ENCODE peak calls at places on chromosomes 11 and 22, in four cellular contexts. S is HCT116, Z is HepG2, T is K562. B is an unnamed sample.

GRCh38 chr11:35558468-35558867 is 33.1 kb upstream of the PAMR1 start:
- DNase-seq in Z (no peak), T (no peak), S (no peak), B (no peak)

GRCh38 chr22:46958191-46958590 is 195.7 kb downstream of the TBC1D22A start:
- DNase-seq in S (no peak), T (no peak), Z (no peak), B (no peak)

GRCh38 chr11:61598886-61599868 is 18.3 kb upstream of the SYT7 start:
- DNase-seq in Z (no peak), T (no peak), S (no peak), B (no peak)

GRCh38 chr22:20965104-20965887 is 1.8 kb upstream of the AIFM3 start:
- DNase-seq in T (peak; percentile 97), Z (no peak), S (no peak), B (no peak)

GRCh38 chr11:104327864-104328513 is 164.0 kb upstream of the PDGFD start:
- DNase-seq in Z (no peak), S (no peak), T (no peak), B (no peak)

GRCh38 chr22:35258144-35258988 is 1.1 kb downstream of the HMGXB4 start:
- DNase-seq in Z (no peak), S (no peak), T (peak; percentile 16), B (no peak)

GRCh38 chr11:91922846-91923245 is 301.8 kb upstream of the FAT3 start:
- DNase-seq in S (no peak), Z (no peak), T (no peak), B (no peak)

GRCh38 chr11:1298695-1299492 is 10.5 kb downstream of the TOLLIP start:
- DNase-seq in T (no peak), Z (peak; percentile 91), S (no peak), B (no peak)

GRCh38 chr11:89184021-89184420 is 6.3 kb downstream of the TYR start:
- DNase-seq in Z (no peak), T (no peak), S (no peak), B (no peak)

GRCh38 chr22:37173709-37174108 is 14.3 kb downstream of the C1QTNF6 start:
- DNase-seq in T (no peak), S (no peak), Z (no peak), B (no peak)

GRCh38 chr11:36452231-36452630 is 57.8 kb downstream of the TRAF6 start:
- DNase-seq in Z (no peak), S (no peak), T (no peak), B (no peak)

GRCh38 chr22:49734882-49735281 is 92.8 kb downstream of the BRD1 start:
- DNase-seq in T (no peak), S (no peak), Z (no peak), B (no peak)

GRCh38 chr11:112817376-112817775 is 143.8 kb upstream of the NCAM1 start:
- DNase-seq in Z (no peak), T (no peak), S (no peak), B (no peak)

GRCh38 chr11:114304065-114304464 is 7.9 kb downstream of the NNMT start:
- DNase-seq in T (no peak), S (no peak), Z (no peak), B (no peak)

GRCh38 chr11:35013514-35014191 is 97.2 kb downstream of the PDHX start:
- DNase-seq in S (no peak), T (no peak), Z (no peak), B (no peak)

GRCh38 chr11:126607776-126608625 is 252.5 kb downstream of the ST3GAL4 start:
- DNase-seq in T (no peak), Z (no peak), S (no peak), B (no peak)

GRCh38 chr22:44759430-44760310 is 7.3 kb downstream of the ARHGAP8 start:
- DNase-seq in S (no peak), T (no peak), Z (no peak), B (no peak)

GRCh38 chr11:33040862-33041453 is 1.6 kb downstream of the TCP11L1 start:
- DNase-seq in T (no peak), S (no peak), Z (no peak), B (no peak)

GRCh38 chr11:100831929-100832480 is 144.9 kb downstream of the ARHGAP42 start:
- DNase-seq in T (no peak), S (no peak), Z (no peak), B (no peak)

GRCh38 chr11:119470316-119471266 is 47.6 kb upstream of the THY1 start:
- DNase-seq in Z (no peak), T (no peak), S (no peak), B (no peak)

GRCh38 chr22:42700355-42700754 is 20.3 kb downstream of the A4GALT start:
- DNase-seq in T (no peak), S (no peak), Z (no peak), B (no peak)

GRCh38 chr11:11669447-11669846 is 47.6 kb upstream of the GALNT18 start:
- DNase-seq in T (no peak), Z (no peak), S (no peak), B (no peak)

GRCh38 chr11:1563697-1564534 is 8.2 kb downstream of the DUSP8 start:
- DNase-seq in T (no peak), Z (no peak), S (no peak), B (no peak)

GRCh38 chr22:45552580-45553332 is 50.1 kb downstream of the FBLN1 start:
- DNase-seq in Z (no peak), S (no peak), T (no peak), B (no peak)

GRCh38 chr11:35647535-35648092 is 15.0 kb upstream of the TRIM44 start:
- DNase-seq in Z (no peak), S (no peak), T (no peak), B (no peak)

GRCh38 chr11:113805640-113806039 is 26.0 kb downstream of the CLDN25 start:
- DNase-seq in T (no peak), S (no peak), Z (no peak), B (no peak)

GRCh38 chr11:30445056-30445455 is 122.2 kb downstream of the ARL14EP start:
- DNase-seq in Z (no peak), T (no peak), S (no peak), B (no peak)

GRCh38 chr22:37018815-37019308 is 385 bp downstream of the TST start:
- DNase-seq in T (peak; percentile 54), S (no peak), Z (peak; percentile 40), B (no peak)

GRCh38 chr11:40602866-40603578 is 856.4 kb downstream of the LRRC4C start:
- DNase-seq in T (no peak), S (no peak), Z (no peak), B (peak; percentile 8)

GRCh38 chr11:74212533-74212932 is 41.4 kb downstream of the PPME1 start:
- DNase-seq in Z (no peak), S (no peak), T (no peak), B (no peak)
- TF ChIP-seq TCF7L2 in Z (no peak), S (no peak), T (no peak), B (no peak)

GRCh38 chr11:75195164-75195962 is 44.5 kb downstream of the SLCO2B1 start:
- DNase-seq in Z (no peak), T (no peak), S (no peak), B (no peak)
- TF ChIP-seq REST in Z (no peak), T (no peak), S (no peak), B (no peak)

GRCh38 chr11:73866095-73866579 is 10.5 kb downstream of the COA4 start:
- DNase-seq in S (no peak), T (no peak), Z (no peak), B (no peak)
- TF ChIP-seq TCF7L2 in S (no peak), T (no peak), Z (no peak), B (no peak)

GRCh38 chr11:116835042-116835772 is 2.2 kb downstream of the APOA1 start:
- DNase-seq in Z (no peak), T (no peak), S (no peak), B (no peak)
- TF ChIP-seq REST in Z (no peak), T (no peak), S (no peak), B (no peak)

DNA sequence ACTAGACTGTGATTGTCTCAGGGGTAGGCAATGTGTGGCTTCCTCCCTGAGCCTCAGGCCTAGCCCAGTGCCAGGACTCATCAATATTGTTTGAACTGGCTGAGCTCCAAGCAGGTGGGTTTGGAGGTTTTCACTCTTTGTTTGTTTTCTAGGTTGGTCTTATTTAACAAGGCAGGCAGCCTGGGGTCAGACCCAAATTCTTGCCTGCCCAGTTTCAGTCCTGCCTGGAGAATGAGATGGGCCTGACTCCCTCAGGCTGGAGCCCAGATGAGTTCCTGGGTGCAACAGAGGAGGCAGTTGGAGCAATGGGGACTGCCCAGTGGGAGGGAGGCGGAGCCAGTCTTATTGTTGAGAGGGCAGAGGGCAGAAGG is 28.3 kb upstream of the TP53I11 start:
- DNase-seq in T (no peak), Z (peak; percentile 35), S (no peak), B (peak; percentile 61)
- TF ChIP-seq TCF7L2 in T (no peak), Z (no peak), S (no peak), B (no peak)

DNA sequence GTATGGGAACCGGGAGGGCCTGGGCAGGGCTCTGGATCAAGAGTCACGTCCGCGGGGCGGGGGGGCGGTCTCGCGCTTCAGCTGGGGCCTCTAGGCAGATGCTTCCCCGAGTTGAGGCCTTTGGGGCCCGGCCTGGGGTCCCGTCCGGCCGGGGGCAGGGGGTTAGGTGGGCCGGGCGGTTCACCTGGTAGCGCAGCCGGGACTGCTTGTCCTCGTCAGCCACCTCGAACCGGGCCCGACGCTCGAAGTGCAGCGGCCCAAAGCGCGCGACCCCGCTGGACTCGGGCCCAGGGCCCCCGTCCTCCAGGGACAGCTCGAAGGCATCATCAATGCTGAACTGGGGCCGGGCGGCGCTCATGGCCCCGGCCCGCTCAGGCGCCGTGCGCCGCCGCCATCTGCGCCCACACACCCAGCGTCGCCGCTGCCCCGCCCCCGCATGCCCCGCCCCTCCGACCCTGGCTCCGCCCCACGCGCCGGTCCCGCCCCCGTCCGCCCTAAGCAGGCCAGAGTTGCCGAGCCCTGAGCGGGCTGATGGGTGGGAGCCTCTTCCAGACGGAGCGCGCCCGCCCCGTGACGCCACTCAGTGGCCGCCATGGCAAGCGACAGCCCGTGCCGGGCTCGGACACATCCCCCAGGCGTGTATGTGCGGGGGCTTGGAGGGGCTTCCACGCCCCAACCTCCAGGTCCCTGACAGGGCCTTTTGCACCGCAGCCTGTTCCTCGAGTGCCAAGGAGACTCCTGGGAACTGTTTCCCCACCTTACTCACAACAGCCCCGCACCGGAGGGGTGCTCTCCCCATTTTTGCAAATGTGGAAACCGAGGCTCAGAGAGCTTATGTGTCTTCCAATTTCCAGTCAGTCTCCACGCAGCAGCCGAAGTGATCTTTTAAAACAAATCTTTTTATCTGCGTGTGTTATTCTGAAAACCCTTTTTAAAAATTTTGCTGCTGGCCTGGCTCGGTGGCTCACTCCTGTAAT is at the start of gene TMEM134:
- DNase-seq in T (peak; percentile 94), S (peak; percentile 82), Z (peak; percentile 81), B (peak; percentile 33)
- TF ChIP-seq REST in T (peak; percentile 15), S (no peak), Z (no peak), B (peak; percentile 14)

DNA sequence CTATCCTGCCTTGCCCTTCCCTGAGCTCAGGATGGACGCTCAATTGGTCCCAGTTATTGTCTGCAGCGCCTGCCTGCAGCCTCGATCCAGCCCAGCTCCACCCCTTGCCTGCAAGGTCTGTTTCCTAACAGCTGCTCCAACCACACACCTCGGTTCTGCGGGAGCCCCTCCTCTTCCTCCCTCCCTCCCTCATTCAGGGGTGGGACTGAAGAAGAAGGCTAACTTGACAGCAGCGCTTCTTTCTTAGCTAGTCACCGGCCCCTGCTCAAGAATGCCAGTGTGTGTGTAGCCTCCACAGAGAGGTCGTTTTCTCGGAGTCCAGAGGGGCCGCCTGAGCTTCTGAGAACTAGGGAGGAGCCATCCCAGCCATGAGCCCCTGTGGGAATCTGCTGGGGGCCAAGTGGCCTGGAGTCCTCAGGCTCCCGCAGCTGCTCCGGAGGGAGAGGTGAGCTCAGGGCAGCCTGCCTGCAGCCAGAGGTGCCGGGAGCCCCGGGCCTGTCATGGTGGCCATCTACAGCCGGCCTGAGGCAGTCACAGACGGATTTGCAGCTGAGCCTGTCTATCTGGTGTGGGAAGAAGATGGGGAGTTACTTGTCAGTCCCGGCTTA is 36.1 kb downstream of the LIMK2 start:
- DNase-seq in T (peak; percentile 73), S (no peak), Z (no peak), B (no peak)
- TF ChIP-seq TCF7L2 in T (no peak), S (no peak), Z (no peak), B (no peak)